ENCODE peak calls at places on chromosomes 5 and 9, in ten cellular contexts. J, R, W, Q, E, V, B, O, C and U are unnamed samples. For H3K9me3 and H3K36me3, the result is how much of the 10 kb centered on the place peaks cover.

GRCh38 chr9:97517331-97518089 is 16.0 kb downstream of the TMOD1 start:
- DNase-seq in Q (no peak), B (no peak), W (no peak), O (no peak), J (no peak), E (no peak), C (no peak), V (no peak), R (no peak), U (no peak)

GRCh38 chr5:68656936-68657857 is 436.6 kb upstream of the SLC30A5 start:
- DNase-seq in O (no peak), R (no peak), Q (no peak), W (peak), B (no peak), C (no peak), V (no peak), E (no peak), J (no peak), U (no peak)

GRCh38 chr5:32202394-32202793 is 28.3 kb upstream of the GOLPH3 start:
- DNase-seq in J (no peak), W (peak), B (no peak), R (no peak), E (no peak), V (no peak), O (no peak), Q (no peak), C (no peak), U (no peak)

GRCh38 chr9:113454914-113455761 is 8.4 kb upstream of the RGS3 start:
- DNase-seq in B (peak), E (peak), J (no peak), R (peak), V (no peak), Q (no peak), O (peak), W (peak), C (peak), U (no peak)

GRCh38 chr9:13480688-13481087 is 201.2 kb upstream of the MPDZ start:
- DNase-seq in R (no peak), J (no peak), C (no peak), V (no peak), Q (no peak), O (no peak), E (no peak), W (peak), B (no peak), U (no peak)

GRCh38 chr5:133396187-133396621 is 216.1 kb downstream of the FSTL4 start:
- DNase-seq in W (no peak), O (no peak), B (no peak), J (no peak), V (no peak), Q (no peak), C (no peak), R (no peak), E (no peak), U (no peak)

GRCh38 chr9:2567922-2568321 is 53.7 kb upstream of the VLDLR start:
- DNase-seq in J (no peak), O (no peak), R (peak), B (no peak), W (peak), V (no peak), E (no peak), C (no peak), Q (no peak), U (no peak)

GRCh38 chr9:98178874-98179850 is 13.3 kb downstream of the CORO2A start:
- DNase-seq in B (no peak), O (no peak), R (no peak), E (no peak), W (no peak), C (no peak), V (no peak), J (no peak), Q (no peak), U (no peak)

GRCh38 chr9:113548221-113549041 is 84.9 kb downstream of the RGS3 start:
- DNase-seq in V (no peak), R (peak), W (peak), J (peak), C (peak), B (peak), E (peak), Q (no peak), O (peak), U (peak)

GRCh38 chr5:138035605-138036537 is 3.0 kb upstream of the FAM13B start:
- DNase-seq in O (peak), C (peak), J (no peak), R (peak), Q (no peak), V (no peak), B (peak), E (peak), W (peak), U (no peak)

DNA sequence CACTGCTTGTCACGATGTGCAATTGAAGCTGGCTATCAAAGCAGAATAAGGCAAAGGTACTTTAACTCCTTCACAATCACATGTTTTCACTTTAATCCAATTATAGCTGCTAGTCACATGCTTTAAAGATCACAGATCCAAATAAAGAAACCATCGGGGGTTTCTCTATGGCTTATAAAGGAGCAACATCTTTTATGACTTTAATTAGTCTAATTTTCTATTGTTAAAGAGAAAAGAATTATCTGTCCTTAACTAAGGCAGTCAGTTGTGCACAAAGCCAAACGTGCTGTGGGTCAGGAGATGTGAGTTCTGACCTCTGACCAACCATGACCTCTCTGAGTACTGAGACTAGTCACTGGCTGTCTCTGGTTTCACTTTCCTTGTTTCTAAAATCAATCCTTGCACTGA is 561.1 kb downstream of the RAB3C start:
- DNase-seq in Q (no peak), O (no peak), B (peak), E (no peak), C (no peak), W (no peak), V (no peak), R (no peak), J (no peak), U (no peak)
- TF ChIP-seq CTCF in Q (no peak), O (no peak), B (no peak), E (no peak), C (no peak), W (no peak), V (no peak), R (no peak), J (no peak), U (no peak)

DNA sequence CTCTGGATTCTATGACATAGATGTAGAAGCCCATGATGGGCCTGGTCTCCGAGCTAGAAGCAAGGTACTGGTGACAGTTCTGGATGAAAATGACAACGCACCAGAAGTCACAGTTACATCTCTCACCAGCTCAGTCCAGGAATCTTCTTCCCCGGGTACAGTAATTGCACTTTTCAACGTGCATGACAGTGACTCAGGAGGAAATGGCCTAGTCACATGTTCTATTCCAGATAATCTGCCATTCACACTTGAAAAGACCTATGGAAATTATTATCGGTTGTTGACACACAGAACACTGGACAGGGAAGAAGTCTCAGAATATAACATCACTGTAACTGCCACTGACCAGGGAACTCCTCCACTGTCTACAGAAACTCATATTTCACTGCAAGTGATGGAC is 1.3 kb downstream of the PCDHGA4 start:
- DNase-seq in E (no peak), W (no peak), B (no peak), C (no peak), J (no peak), R (no peak), Q (no peak), O (no peak), V (no peak), U (no peak)
- H3K9me3 ChIP-seq in E (under half), W (under half), B (under half), C (under half), J (under half), R (under half), Q (half or more), O (half or more), V (under half), U (half or more)

GRCh38 chr5:14699159-14699558 is 34.6 kb downstream of the OTULIN start:
- DNase-seq in V (no peak), J (no peak), B (no peak), O (no peak), R (no peak), W (no peak), C (no peak), Q (no peak), E (no peak), U (no peak)

GRCh38 chr5:14700478-14701436 is 36.2 kb downstream of the OTULIN start:
- DNase-seq in W (no peak), J (no peak), B (no peak), R (no peak), Q (no peak), E (no peak), O (no peak), C (peak), V (no peak), U (no peak)

GRCh38 chr5:14699807-14700400 is 35.4 kb downstream of the OTULIN start:
- DNase-seq in J (no peak), R (no peak), C (peak), B (no peak), W (no peak), O (no peak), E (no peak), Q (no peak), V (no peak), U (no peak)

GRCh38 chr5:14701556-14701955 is 37.0 kb downstream of the OTULIN start:
- DNase-seq in W (no peak), B (no peak), C (no peak), E (no peak), J (no peak), Q (no peak), O (no peak), R (no peak), V (no peak), U (no peak)

DNA sequence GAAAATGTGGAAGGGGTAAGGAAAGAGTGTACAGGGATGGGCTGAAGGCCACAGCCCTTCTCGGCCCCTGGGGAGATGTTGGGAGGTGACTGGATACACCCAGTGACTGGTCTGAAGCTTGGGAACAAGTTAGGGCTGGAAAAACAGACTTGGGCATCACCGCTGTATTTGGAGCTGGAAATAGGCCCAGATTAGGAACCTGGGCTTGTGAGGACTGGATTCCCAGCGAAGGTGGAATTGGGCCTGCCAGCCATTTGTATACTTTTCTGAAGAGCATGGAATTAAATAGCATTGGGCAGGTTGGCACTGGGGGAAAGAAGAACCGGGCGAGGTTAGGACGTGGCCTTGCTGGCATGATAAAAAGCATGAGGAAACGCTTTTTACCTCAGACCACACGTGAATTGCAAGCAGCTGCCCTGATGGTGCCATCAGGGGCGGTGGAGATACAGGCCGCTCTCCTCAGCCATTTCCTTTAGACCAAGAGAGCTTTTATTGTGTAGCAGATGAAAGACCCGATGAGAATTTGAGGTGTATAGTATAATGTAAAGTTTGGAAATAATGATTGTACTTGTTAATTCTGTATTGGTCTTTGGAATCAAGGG is 37.8 kb downstream of the OTULIN start:
- DNase-seq in W (no peak), B (no peak), Q (no peak), E (no peak), R (no peak), O (no peak), J (no peak), C (no peak), V (no peak), U (no peak)
- H3K36me3 ChIP-seq in W (under half), B (under half), Q (under half), E (under half), R (under half), O (under half), J (under half), C (half or more), V (under half), U (half or more)

GRCh38 chr9:133424187-133424586 is 2.0 kb downstream of the ADAMTS13 start:
- DNase-seq in B (no peak), E (no peak), C (no peak), J (no peak), W (no peak), R (no peak), O (no peak), Q (no peak), V (no peak), U (no peak)

GRCh38 chr9:133419005-133419404 is 1.2 kb upstream of the REXO4 start:
- DNase-seq in V (no peak), O (no peak), B (no peak), C (peak), J (no peak), Q (no peak), E (no peak), W (no peak), R (peak), U (no peak)

GRCh38 chr9:133423216-133423615 is 1.0 kb downstream of the ADAMTS13 start:
- DNase-seq in W (no peak), R (no peak), J (no peak), B (no peak), Q (no peak), V (no peak), E (no peak), O (peak), C (no peak), U (no peak)

GRCh38 chr9:133420392-133420827 is 1.8 kb upstream of the ADAMTS13 start:
- DNase-seq in O (no peak), V (no peak), W (no peak), E (no peak), R (no peak), C (no peak), Q (no peak), J (no peak), B (peak), U (no peak)

DNA sequence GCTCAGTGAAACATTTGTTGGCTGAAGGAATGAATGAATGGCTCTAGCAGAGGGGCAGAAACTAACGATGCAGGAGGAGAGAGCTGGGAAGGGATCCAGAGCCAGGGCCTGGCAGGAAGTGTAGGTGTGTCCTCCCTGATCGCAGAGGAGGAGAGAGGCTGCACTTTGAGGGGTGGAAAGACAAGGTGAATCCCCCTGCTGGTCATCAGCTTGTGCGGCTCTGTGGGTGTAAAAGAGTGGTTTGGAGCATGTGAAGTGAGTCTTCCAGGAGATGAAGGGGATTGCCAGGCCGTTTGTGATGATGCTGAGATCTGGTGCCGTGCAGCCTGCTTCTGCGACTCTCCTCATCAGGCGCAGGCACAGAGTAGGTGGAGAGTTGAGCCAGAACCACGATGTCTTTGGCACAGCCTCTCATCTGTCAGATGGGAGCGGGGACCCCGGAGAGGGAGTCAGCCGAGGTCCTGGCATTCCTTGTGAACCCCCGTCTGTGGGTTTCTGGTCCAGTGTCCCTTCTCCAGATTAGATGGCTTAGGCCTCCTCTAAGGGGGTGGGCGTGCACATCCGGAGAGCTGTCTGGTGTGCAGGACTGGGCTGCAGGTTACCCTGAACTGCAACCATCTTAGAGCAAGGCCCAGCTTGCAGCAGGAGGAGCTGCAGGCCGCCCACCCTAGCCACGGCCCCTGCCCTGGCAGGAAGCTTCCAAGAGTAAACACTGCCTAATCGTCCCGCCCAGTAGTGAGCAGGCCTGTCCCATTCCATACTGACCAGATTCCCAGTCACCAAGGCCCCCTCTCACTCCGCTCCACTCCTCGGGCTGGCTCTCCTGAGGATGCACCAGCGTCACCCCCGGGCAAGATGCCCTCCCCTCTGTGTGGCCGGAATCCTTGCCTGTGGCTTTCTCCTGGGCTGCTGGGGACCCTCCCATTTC is at the start of gene ADAMTS13:
- DNase-seq in Q (no peak), B (no peak), V (no peak), E (no peak), R (no peak), W (no peak), J (no peak), O (no peak), C (peak), U (no peak)
- TF ChIP-seq CTCF in Q (no peak), B (no peak), V (no peak), E (no peak), R (no peak), W (no peak), J (no peak), O (no peak), C (peak), U (no peak)

GRCh38 chr9:25472085-25472607 is 206.1 kb downstream of the TUSC1 start:
- DNase-seq in E (no peak), Q (no peak), R (no peak), W (no peak), J (no peak), V (no peak), O (no peak), B (no peak), C (no peak), U (no peak)

DNA sequence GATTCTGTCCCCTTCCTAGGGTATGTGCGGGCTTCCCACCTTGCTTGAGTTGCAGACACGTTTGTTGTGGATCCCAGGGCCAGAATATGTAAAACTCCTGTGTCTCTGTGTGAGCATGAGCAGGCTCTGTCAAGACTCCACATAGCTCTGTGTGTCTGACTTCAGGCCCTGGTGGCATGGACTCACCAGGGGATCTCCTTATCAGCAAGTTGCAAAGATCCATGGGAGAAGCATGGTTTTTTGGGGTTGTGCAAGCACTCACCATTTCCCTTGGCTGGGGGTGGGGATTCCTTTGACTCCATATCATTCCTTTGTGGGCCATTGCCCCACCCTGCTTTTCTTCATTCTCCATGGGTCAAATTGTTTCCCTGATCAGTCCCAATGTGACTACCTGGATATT is 205.6 kb downstream of the TUSC1 start:
- DNase-seq in J (no peak), Q (no peak), O (no peak), V (no peak), C (no peak), W (no peak), R (no peak), B (no peak), E (no peak), U (no peak)
- H3K9me3 ChIP-seq in J (under half), Q (under half), O (under half), V (under half), C (under half), W (under half), R (under half), B (under half), E (under half), U (half or more)

GRCh38 chr9:110246214-110246613 is 10.1 kb downstream of the TXN start:
- DNase-seq in O (no peak), C (no peak), W (no peak), B (no peak), V (no peak), R (no peak), E (no peak), J (no peak), Q (no peak), U (no peak)
- H3K36me3 ChIP-seq in O (under half), C (half or more), W (under half), B (under half), V (under half), R (under half), E (half or more), J (under half), Q (under half), U (under half)

GRCh38 chr5:73673161-73673591 is 47.2 kb downstream of the ARHGEF28 start:
- DNase-seq in J (no peak), O (no peak), V (no peak), W (peak), Q (no peak), B (no peak), C (peak), R (no peak), E (no peak), U (no peak)
- TF ChIP-seq CTCF in J (no peak), O (no peak), V (no peak), W (no peak), Q (no peak), B (no peak), C (no peak), R (no peak), E (no peak), U (no peak)

GRCh38 chr9:99634185-99634584 is 187.5 kb upstream of the NR4A3 start:
- DNase-seq in O (no peak), Q (no peak), E (no peak), C (no peak), W (no peak), J (no peak), R (no peak), B (no peak), V (no peak), U (no peak)

GRCh38 chr9:99635032-99635431 is 186.7 kb upstream of the NR4A3 start:
- DNase-seq in Q (no peak), W (peak), R (no peak), C (no peak), E (no peak), O (no peak), J (no peak), B (no peak), V (no peak), U (no peak)

GRCh38 chr9:99637640-99638039 is 184.0 kb upstream of the NR4A3 start:
- DNase-seq in O (no peak), Q (no peak), R (no peak), C (no peak), E (no peak), W (no peak), J (no peak), V (no peak), B (no peak), U (no peak)

GRCh38 chr9:99632349-99633038 is 189.2 kb upstream of the NR4A3 start:
- DNase-seq in W (no peak), R (no peak), J (no peak), B (no peak), Q (no peak), C (no peak), O (no peak), V (no peak), E (no peak), U (no peak)

GRCh38 chr9:99633260-99633659 is 188.4 kb upstream of the NR4A3 start:
- DNase-seq in J (no peak), B (no peak), O (no peak), W (no peak), Q (no peak), V (no peak), R (no peak), E (no peak), C (no peak), U (no peak)
- H3K9me3 ChIP-seq in J (under half), B (under half), O (under half), W (under half), Q (under half), V (under half), R (under half), E (under half), C (under half), U (under half)

GRCh38 chr5:72125931-72126620 is 18.8 kb downstream of the MAP1B start:
- DNase-seq in Q (no peak), C (no peak), V (no peak), E (no peak), R (no peak), W (no peak), J (no peak), O (no peak), B (no peak), U (no peak)
- H3K36me3 ChIP-seq in Q (under half), C (under half), V (under half), E (under half), R (under half), W (under half), J (under half), O (under half), B (under half), U (under half)